ENCODE peak calls at places on chromosomes 6 and 20, in eight cellular contexts. S is GM13977, A is HL-60, W is HCT116, T is endothelial cell, Q is spleen, Z is lower lobe of right lung, F is choroid plexus epithelial cell. X is an unnamed sample.

GRCh38 chr6:111951439-111952140 is 78.3 kb upstream of the FYN start:
- DNase-seq in F (peak; percentile 10), A (no peak), Q (no peak), S (no peak), W (no peak), Z (no peak), T (no peak), X (no peak)

GRCh38 chr6:815348-815738 is 122.4 kb upstream of the EXOC2 start:
- DNase-seq in F (no peak), Z (no peak), A (no peak), Q (no peak), S (no peak), T (peak; percentile 18), W (no peak), X (no peak)

GRCh38 chr20:1800777-1801176 is 94.4 kb upstream of the SIRPA start:
- DNase-seq in Q (no peak), Z (no peak), F (peak; percentile 70), T (no peak), A (no peak), W (no peak), S (peak; percentile 50), X (no peak)

GRCh38 chr20:61933481-61933950 is 132.2 kb downstream of the TAF4 start:
- DNase-seq in F (no peak), Z (peak; percentile 24), Q (peak; percentile 65), W (no peak), T (no peak), A (no peak), S (no peak), X (no peak)

GRCh38 chr20:46811328-46812084 is 83.1 kb upstream of the EYA2 start:
- DNase-seq in F (no peak), Z (no peak), Q (no peak), S (no peak), T (no peak), A (no peak), W (no peak), X (no peak)

GRCh38 chr20:57189713-57190112 is 76.7 kb downstream of the BMP7 start:
- DNase-seq in A (no peak), T (no peak), S (no peak), Q (no peak), Z (no peak), W (no peak), F (no peak), X (no peak)

GRCh38 chr20:1144401-1145172 is 26.2 kb downstream of the PSMF1 start:
- DNase-seq in F (no peak), S (no peak), Z (no peak), T (no peak), Q (no peak), W (no peak), A (no peak), X (no peak)

GRCh38 chr6:134564705-134565104 is 246.8 kb upstream of the SGK1 start:
- DNase-seq in T (no peak), F (no peak), S (no peak), W (no peak), Q (no peak), A (no peak), Z (no peak), X (no peak)

GRCh38 chr6:137112067-137112355 is 61.4 kb downstream of the IL22RA2 start:
- DNase-seq in Q (no peak), T (no peak), S (no peak), F (peak; percentile 87), Z (no peak), A (no peak), W (no peak), X (no peak)

GRCh38 chr6:158869010-158869603 is 49.9 kb upstream of the EZR start:
- DNase-seq in A (no peak), W (peak; percentile 89), F (peak; percentile 66), T (no peak), Q (no peak), Z (no peak), S (no peak), X (no peak)

GRCh38 chr20:34369265-34369664 is 6.2 kb downstream of the ITCH start:
- DNase-seq in S (no peak), T (no peak), A (no peak), Q (no peak), Z (no peak), F (no peak), W (no peak), X (no peak)

GRCh38 chr6:33827546-33828451 is 24.0 kb upstream of the MLN start:
- DNase-seq in Z (peak; percentile 38), W (no peak), F (peak; percentile 80), S (no peak), Q (no peak), T (no peak), A (no peak), X (no peak)

GRCh38 chr6:139540276-139540675 is 165.8 kb upstream of the CITED2 start:
- DNase-seq in Q (peak; percentile 76), W (no peak), F (peak; percentile 69), Z (no peak), A (no peak), T (no peak), S (no peak), X (peak; percentile 53)

GRCh38 chr20:32609993-32610896 is 25.1 kb upstream of the NOL4L start:
- DNase-seq in A (no peak), F (no peak), Z (no peak), W (no peak), T (no peak), S (no peak), Q (no peak), X (no peak)

GRCh38 chr6:167996424-167997199 is 859 bp upstream of the KIF25 start:
- DNase-seq in Q (no peak), S (no peak), Z (no peak), T (no peak), W (no peak), A (no peak), F (no peak), X (no peak)
- TF ChIP-seq CTCF in Q (no peak), S (no peak), Z (no peak), T (no peak), W (no peak), A (no peak), F (peak; percentile 41), X (no peak)

GRCh38 chr20:48407710-48408109 is 420.1 kb downstream of the PREX1 start:
- DNase-seq in S (no peak), Q (no peak), W (no peak), Z (no peak), T (no peak), A (no peak), F (no peak), X (no peak)

GRCh38 chr20:48416002-48416401 is 411.8 kb downstream of the PREX1 start:
- DNase-seq in Z (no peak), Q (no peak), S (peak; percentile 68), T (no peak), W (no peak), F (no peak), A (no peak), X (no peak)

GRCh38 chr20:48409216-48409615 is 418.6 kb downstream of the PREX1 start:
- DNase-seq in Q (no peak), W (no peak), Z (no peak), A (no peak), F (no peak), S (no peak), T (no peak), X (no peak)

GRCh38 chr20:48411265-48411664 is 416.5 kb downstream of the PREX1 start:
- DNase-seq in S (no peak), T (no peak), F (no peak), Q (no peak), W (no peak), Z (no peak), A (no peak), X (no peak)

GRCh38 chr20:48411906-48412305 is 415.9 kb downstream of the PREX1 start:
- DNase-seq in Q (no peak), W (no peak), Z (no peak), F (no peak), T (no peak), A (no peak), S (no peak), X (no peak)
- TF ChIP-seq CTCF in Q (no peak), W (no peak), Z (no peak), F (no peak), T (no peak), A (no peak), S (no peak), X (no peak)

GRCh38 chr20:64069614-64070243 is 6.7 kb downstream of the TCEA2 start:
- DNase-seq in W (no peak), Q (peak; percentile 85), Z (peak; percentile 63), S (peak; percentile 77), F (peak; percentile 35), A (no peak), T (peak; percentile 75), X (no peak)

GRCh38 chr20:64069209-64069613 is 6.2 kb downstream of the TCEA2 start:
- DNase-seq in T (no peak), S (no peak), W (no peak), Z (no peak), Q (no peak), F (no peak), A (no peak), X (no peak)

GRCh38 chr20:64067733-64068307 is 4.8 kb downstream of the TCEA2 start:
- DNase-seq in A (no peak), Z (no peak), Q (no peak), T (no peak), W (no peak), F (no peak), S (no peak), X (no peak)

GRCh38 chr20:64066984-64067605 is 4.1 kb downstream of the TCEA2 start:
- DNase-seq in Q (no peak), S (no peak), Z (no peak), T (no peak), F (no peak), A (no peak), W (no peak), X (no peak)

DNA sequence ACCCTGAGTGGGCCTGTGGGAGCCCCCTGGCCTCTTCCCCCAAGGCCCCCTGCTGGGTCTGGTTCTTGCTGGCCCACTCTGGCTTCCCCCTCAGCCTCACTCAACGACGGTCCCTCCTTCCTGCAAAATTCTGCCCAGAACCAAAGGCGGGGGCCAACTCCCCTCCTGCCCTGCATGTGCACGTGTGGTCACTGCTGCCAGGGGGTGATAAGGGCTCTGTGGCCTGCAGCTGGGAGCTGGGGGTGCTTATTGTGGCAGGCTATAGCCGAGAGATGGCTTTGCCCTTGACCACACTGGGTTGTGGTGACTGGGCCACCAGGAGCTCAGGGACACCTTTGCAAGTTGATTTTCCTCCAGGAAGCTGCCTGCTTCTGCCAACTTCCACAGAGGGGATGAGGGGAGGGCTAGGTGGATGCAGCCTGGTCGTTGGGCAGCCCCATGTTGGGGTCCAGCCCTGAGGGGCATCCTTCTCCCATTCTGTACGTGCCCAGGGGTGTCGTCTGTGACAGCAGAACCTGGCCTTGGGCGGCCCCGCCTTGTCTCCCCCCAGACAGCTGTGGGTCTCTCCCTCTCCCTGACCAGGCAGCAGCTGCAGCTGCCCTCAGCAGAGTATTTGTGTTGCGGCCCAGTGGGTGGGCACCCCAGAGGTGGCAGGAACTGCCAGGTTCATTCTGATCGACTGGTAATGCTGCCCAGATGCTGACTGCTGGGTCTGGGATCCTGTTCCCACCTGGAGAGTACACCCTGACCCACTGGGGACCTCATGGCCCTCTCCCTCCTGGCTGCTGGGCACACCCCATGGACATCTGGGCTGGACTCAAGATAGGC is 5.6 kb downstream of the TCEA2 start:
- DNase-seq in A (no peak), Z (no peak), W (no peak), Q (no peak), S (no peak), F (no peak), T (no peak), X (no peak)
- TF ChIP-seq CTCF in A (no peak), Z (no peak), W (no peak), Q (no peak), S (no peak), F (no peak), T (no peak), X (no peak)

GRCh38 chr6:141677598-141678211 is 455.0 kb upstream of the GJE1 start:
- DNase-seq in Q (no peak), T (peak; percentile 12), F (peak; percentile 73), W (peak; percentile 40), Z (no peak), A (no peak), S (no peak), X (no peak)

GRCh38 chr6:141675957-141676356 is 456.8 kb upstream of the GJE1 start:
- DNase-seq in T (no peak), A (no peak), Z (no peak), W (peak; percentile 18), S (no peak), F (peak; percentile 62), Q (no peak), X (no peak)
- TF ChIP-seq CTCF in T (no peak), A (no peak), Z (no peak), W (peak; percentile 29), S (no peak), F (peak; percentile 54), Q (no peak), X (no peak)

X was measured in CD14-positive monocyte.